ENCODE peak calls at places on chromosome 13, in nine cellular contexts. K is activated CD4-positive, CD25-positive, alpha-beta regulatory T cell treated with anti-CD3 and anti-CD28 coated beads, Interleukin-2, amount 50 U/mL, for 72 hours; A is COR-L47; M is mucosa of gallbladder; P is astrocyte of the hippocampus; Q is omental fat pad; L is thoracic aorta; O is fibroblast of mammary gland; E is immature natural killer cell. V is an unnamed sample.

GRCh38 chr13:101149735-101150380 is 266.4 kb downstream of the NALCN start:
- DNase-seq in E (no peak), K (no peak), M (no peak), Q (no peak), O (peak), A (no peak), P (peak), L (no peak), V (peak)

GRCh38 chr13:45231722-45232121 is 30.9 kb upstream of the KCTD4 start:
- DNase-seq in L (no peak), P (peak), K (no peak), A (peak), Q (no peak), M (no peak), O (peak), E (no peak), V (peak)

GRCh38 chr13:64934569-64935362 is 2295.4 kb downstream of the PCDH9 start:
- DNase-seq in A (no peak), M (no peak), P (no peak), K (no peak), L (no peak), O (no peak), Q (no peak), E (no peak), V (no peak)

GRCh38 chr13:105462098-105462497 is 1073.4 kb downstream of the EFNB2 start:
- DNase-seq in M (no peak), K (no peak), P (no peak), L (no peak), Q (no peak), E (no peak), O (no peak), A (no peak), V (no peak)

GRCh38 chr13:20902438-20903163 is at the start of gene XPO4:
- DNase-seq in O (peak), L (peak), E (peak), K (peak), Q (peak), P (peak), A (peak), M (peak), V (peak)

GRCh38 chr13:100039740-100040139 is 49.2 kb upstream of the PCCA start:
- DNase-seq in O (no peak), L (no peak), A (no peak), E (no peak), M (no peak), Q (no peak), P (no peak), K (no peak), V (peak)

GRCh38 chr13:23695711-23696512 is 125.7 kb downstream of the TNFRSF19 start:
- DNase-seq in A (no peak), E (peak), P (no peak), M (peak), O (no peak), Q (no peak), L (no peak), K (peak), V (no peak)

GRCh38 chr13:29954082-29955043 is 103.9 kb upstream of the UBL3 start:
- DNase-seq in E (no peak), K (peak), Q (no peak), L (no peak), A (no peak), M (no peak), O (no peak), P (no peak), V (no peak)

GRCh38 chr13:48400820-48401219 is 12.1 kb downstream of the LPAR6 start:
- DNase-seq in M (no peak), O (peak), A (no peak), Q (no peak), K (no peak), L (no peak), E (no peak), P (peak), V (peak)

GRCh38 chr13:109547942-109548860 is 238.2 kb downstream of the IRS2 start:
- DNase-seq in P (peak), A (no peak), O (no peak), M (no peak), L (no peak), K (no peak), E (peak), Q (no peak), V (no peak)

GRCh38 chr13:48769107-48769704 is 115.5 kb downstream of the CYSLTR2 start:
- DNase-seq in O (peak), M (peak), P (peak), K (peak), L (peak), E (peak), A (peak), Q (peak), V (peak)

GRCh38 chr13:43657485-43657884 is 129.3 kb downstream of the ENOX1 start:
- DNase-seq in M (no peak), K (no peak), Q (no peak), L (no peak), P (no peak), A (no peak), O (no peak), E (no peak), V (no peak)

GRCh38 chr13:92224052-92224821 is 825.8 kb downstream of the GPC5 start:
- DNase-seq in O (peak), K (no peak), Q (no peak), P (peak), A (no peak), M (peak), E (no peak), L (no peak), V (peak)

GRCh38 chr13:80036845-80037504 is 304.0 kb downstream of the SPRY2 start:
- DNase-seq in M (peak), A (no peak), E (no peak), L (no peak), P (no peak), Q (no peak), O (no peak), K (no peak), V (no peak)

GRCh38 chr13:46845146-46845545 is 48.2 kb upstream of the ESD start:
- DNase-seq in Q (no peak), M (no peak), L (no peak), E (no peak), P (no peak), O (no peak), K (no peak), A (no peak), V (no peak)

GRCh38 chr13:113420833-113421600 is 32.3 kb downstream of the ADPRHL1 start:
- DNase-seq in O (no peak), P (no peak), L (no peak), E (no peak), K (no peak), M (no peak), A (no peak), Q (no peak), V (no peak)

GRCh38 chr13:29196409-29197074 is 376.4 kb downstream of the MTUS2 start:
- DNase-seq in Q (no peak), A (no peak), M (no peak), P (no peak), O (no peak), E (no peak), K (no peak), L (no peak), V (no peak)

GRCh38 chr13:43760257-43760656 is 26.5 kb downstream of the ENOX1 start:
- DNase-seq in E (no peak), L (no peak), O (no peak), K (no peak), P (no peak), M (no peak), Q (no peak), A (no peak), V (no peak)

GRCh38 chr13:113275387-113275786 is 21.7 kb upstream of the LAMP1 start:
- DNase-seq in K (no peak), Q (no peak), E (peak), A (peak), O (peak), P (peak), M (peak), L (no peak), V (peak)

GRCh38 chr13:105365831-105366230 is 1169.6 kb downstream of the EFNB2 start:
- DNase-seq in O (no peak), A (no peak), P (no peak), M (no peak), Q (no peak), L (no peak), E (no peak), K (no peak), V (no peak)

GRCh38 chr13:25899952-25900351 is 151.9 kb downstream of the SHISA2 start:
- DNase-seq in Q (no peak), L (no peak), K (no peak), E (no peak), P (no peak), A (no peak), M (no peak), O (no peak), V (no peak)

GRCh38 chr13:101917833-101918755 is 465.6 kb downstream of the ITGBL1 start:
- DNase-seq in L (no peak), E (no peak), K (no peak), A (peak), M (no peak), Q (no peak), O (no peak), P (no peak), V (no peak)

GRCh38 chr13:95120650-95121049 is 180.6 kb downstream of the ABCC4 start:
- DNase-seq in L (no peak), O (no peak), K (no peak), M (no peak), Q (no peak), P (no peak), E (no peak), A (no peak), V (no peak)

GRCh38 chr13:53100394-53101063 is 71.9 kb downstream of the OLFM4 start:
- DNase-seq in M (peak), Q (no peak), A (no peak), O (no peak), K (no peak), E (no peak), L (no peak), P (no peak), V (no peak)

GRCh38 chr13:50636007-50636704 is 207.3 kb downstream of the DLEU7 start:
- DNase-seq in K (no peak), O (no peak), P (no peak), M (no peak), Q (no peak), E (no peak), L (no peak), A (peak), V (no peak)

GRCh38 chr13:107845911-107846310 is 369.4 kb downstream of the LIG4 start:
- DNase-seq in L (no peak), P (no peak), Q (no peak), A (no peak), M (no peak), K (no peak), E (no peak), O (no peak), V (peak)

GRCh38 chr13:48156466-48156865 is 61.6 kb upstream of the MED4 start:
- DNase-seq in Q (no peak), M (no peak), E (peak), A (no peak), L (no peak), K (peak), P (no peak), O (no peak), V (peak)

GRCh38 chr13:38618336-38618735 is 68.5 kb upstream of the FREM2 start:
- DNase-seq in K (no peak), E (no peak), M (no peak), O (no peak), A (no peak), Q (no peak), P (no peak), L (no peak), V (no peak)

GRCh38 chr13:44622259-44622658 is 46.1 kb upstream of the TSC22D1 start:
- DNase-seq in M (no peak), L (no peak), O (no peak), K (no peak), E (no peak), P (no peak), Q (no peak), A (no peak), V (peak)

GRCh38 chr13:53144826-53145225 is 116.2 kb downstream of the OLFM4 start:
- DNase-seq in K (no peak), Q (no peak), M (no peak), E (no peak), L (no peak), P (no peak), A (no peak), O (no peak), V (no peak)

GRCh38 chr13:80945328-80945727 is 604.4 kb upstream of the SPRY2 start:
- DNase-seq in E (no peak), M (no peak), O (no peak), A (no peak), L (no peak), P (peak), Q (no peak), K (no peak), V (peak)

GRCh38 chr13:82833928-82834327 is 1048.3 kb downstream of the SLITRK1 start:
- DNase-seq in A (no peak), L (no peak), M (no peak), Q (no peak), O (peak), K (no peak), P (peak), E (no peak), V (peak)

GRCh38 chr13:44972956-44973581 is 16.2 kb downstream of the NUFIP1 start:
- DNase-seq in O (peak), P (peak), K (no peak), A (peak), Q (no peak), M (no peak), E (no peak), L (no peak), V (peak)

GRCh38 chr13:110254151-110254679 is 52.7 kb downstream of the COL4A1 start:
- DNase-seq in M (no peak), O (no peak), L (no peak), Q (no peak), E (no peak), P (no peak), K (no peak), A (no peak), V (peak)

GRCh38 chr13:109369357-109370052 is 416.9 kb downstream of the IRS2 start:
- DNase-seq in K (no peak), Q (no peak), O (no peak), E (no peak), P (peak), A (no peak), M (no peak), L (no peak), V (no peak)

GRCh38 chr13:21670883-21671792 is at the start of gene FGF9:
- DNase-seq in L (no peak), A (peak), K (peak), M (peak), P (peak), O (peak), Q (no peak), E (peak), V (no peak)

GRCh38 chr13:58883405-58883804 is 1251.9 kb downstream of the PCDH17 start:
- DNase-seq in L (no peak), Q (no peak), E (no peak), M (no peak), O (no peak), K (no peak), A (no peak), P (no peak), V (no peak)

GRCh38 chr13:111512707-111513106 is 192.3 kb downstream of the TEX29 start:
- DNase-seq in M (no peak), K (no peak), Q (no peak), E (no peak), A (no peak), O (no peak), L (no peak), P (no peak), V (no peak)

GRCh38 chr13:28568286-28568685 is 73.4 kb upstream of the FLT1 start:
- DNase-seq in P (no peak), O (no peak), K (no peak), M (peak), L (no peak), E (no peak), A (no peak), Q (no peak), V (no peak)

GRCh38 chr13:108155185-108156106 is 59.9 kb downstream of the LIG4 start:
- DNase-seq in M (peak), P (peak), Q (peak), L (no peak), K (peak), E (peak), A (peak), O (peak), V (peak)

V was measured in renal cortical epithelial cell.